ENCODE peak calls at places on chromosome 2, in six cellular contexts. T is SK-N-SH, G is K562, O is HCT116, V is H1, R is HepG2. Y is an unnamed sample.
A peak's percentile ranks its signal among the peaks of the same experiment; 100 is the strongest.

GRCh38 chr2:204655101-204655500 is 109.8 kb downstream of the PARD3B start:
- DNase-seq in T (no peak), G (no peak), O (no peak), V (no peak), R (no peak), Y (no peak)

GRCh38 chr2:15745907-15746306 is 154.2 kb downstream of the DDX1 start:
- DNase-seq in T (no peak), G (no peak), O (no peak), V (no peak), R (no peak), Y (no peak)

GRCh38 chr2:236726701-236727450 is 157.3 kb downstream of the ACKR3 start:
- DNase-seq in T (no peak), G (no peak), O (no peak), V (no peak), R (no peak), Y (no peak)

GRCh38 chr2:187847245-187848208 is 293.3 kb upstream of the TFPI start:
- DNase-seq in T (no peak), G (no peak), O (no peak), V (no peak), R (no peak), Y (no peak)

GRCh38 chr2:240351088-240351741 is 84.2 kb upstream of the GPC1 start:
- DNase-seq in T (peak; percentile 83), G (no peak), O (no peak), V (no peak), R (no peak), Y (no peak)

GRCh38 chr2:186572705-186573104 is 17.2 kb upstream of the ITGAV start:
- DNase-seq in T (no peak), G (no peak), O (no peak), V (no peak), R (no peak), Y (no peak)

GRCh38 chr2:237035781-237036352 is 49.8 kb upstream of the COPS8 start:
- DNase-seq in T (no peak), G (no peak), O (no peak), V (no peak), R (no peak), Y (no peak)

GRCh38 chr2:26613241-26614204 is 27.6 kb downstream of the CIB4 start:
- DNase-seq in T (peak; percentile 74), G (no peak), O (no peak), V (peak; percentile 52), R (no peak), Y (no peak)

GRCh38 chr2:120349125-120349921 is 3.4 kb downstream of the INHBB start:
- DNase-seq in T (no peak), G (no peak), O (no peak), V (no peak), R (no peak), Y (no peak)

GRCh38 chr2:120350125-120350524 is 4.2 kb downstream of the INHBB start:
- DNase-seq in T (no peak), G (no peak), O (no peak), V (no peak), R (no peak), Y (no peak)

GRCh38 chr2:120347387-120348010 is 1.6 kb downstream of the INHBB start:
- DNase-seq in T (no peak), G (no peak), O (no peak), V (peak; percentile 66), R (no peak), Y (no peak)

GRCh38 chr2:120346667-120347358 is 877 bp downstream of the INHBB start:
- DNase-seq in T (peak; percentile 66), G (no peak), O (no peak), V (peak; percentile 63), R (no peak), Y (no peak)

GRCh38 chr2:120348134-120349103 is 2.5 kb downstream of the INHBB start:
- DNase-seq in T (no peak), G (no peak), O (no peak), V (no peak), R (peak; percentile 85), Y (no peak)
- H3K4me3 ChIP-seq in T (no peak overlapping the region), G (no peak overlapping the region), O (no peak overlapping the region), V (no peak overlapping the region), R (no peak overlapping the region), Y (no peak overlapping the region)

GRCh38 chr2:7726989-7727388 is 809.8 kb downstream of the RNF144A start:
- DNase-seq in T (no peak), G (no peak), O (no peak), V (no peak), R (no peak), Y (no peak)
- H3K4me1 ChIP-seq in T (no peaks in the 10 kb centered on the region), G (no peaks in the 10 kb centered on the region), O (no peaks in the 10 kb centered on the region), V (no peaks in the 10 kb centered on the region), R (no peaks in the 10 kb centered on the region), Y (no peaks in the 10 kb centered on the region)

DNA sequence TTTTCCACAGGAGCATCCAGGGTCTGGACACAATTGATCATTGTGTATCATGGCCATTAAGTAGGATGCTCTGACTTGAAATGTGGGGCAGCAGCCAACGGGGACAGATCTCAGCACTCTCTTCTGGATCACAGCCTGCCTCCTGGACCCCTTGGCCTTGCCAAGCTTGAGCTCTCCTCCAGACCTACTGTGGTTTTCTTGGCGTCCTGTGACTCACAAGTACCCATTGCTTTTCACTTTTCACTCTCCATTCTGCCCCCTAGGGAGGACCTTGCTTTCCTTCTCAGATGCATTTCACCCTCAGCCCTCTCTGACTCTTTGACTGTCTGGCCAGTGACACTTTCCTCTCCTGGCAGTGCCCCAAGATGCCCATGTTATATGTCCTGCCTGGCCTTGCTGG is 203.2 kb downstream of the INSIG2 start:
- DNase-seq in T (no peak), G (no peak), O (no peak), V (no peak), R (no peak), Y (no peak)
- TF ChIP-seq YY1 in T (no peak), G (no peak), O (no peak), V (no peak), R (no peak), Y (no peak)

DNA sequence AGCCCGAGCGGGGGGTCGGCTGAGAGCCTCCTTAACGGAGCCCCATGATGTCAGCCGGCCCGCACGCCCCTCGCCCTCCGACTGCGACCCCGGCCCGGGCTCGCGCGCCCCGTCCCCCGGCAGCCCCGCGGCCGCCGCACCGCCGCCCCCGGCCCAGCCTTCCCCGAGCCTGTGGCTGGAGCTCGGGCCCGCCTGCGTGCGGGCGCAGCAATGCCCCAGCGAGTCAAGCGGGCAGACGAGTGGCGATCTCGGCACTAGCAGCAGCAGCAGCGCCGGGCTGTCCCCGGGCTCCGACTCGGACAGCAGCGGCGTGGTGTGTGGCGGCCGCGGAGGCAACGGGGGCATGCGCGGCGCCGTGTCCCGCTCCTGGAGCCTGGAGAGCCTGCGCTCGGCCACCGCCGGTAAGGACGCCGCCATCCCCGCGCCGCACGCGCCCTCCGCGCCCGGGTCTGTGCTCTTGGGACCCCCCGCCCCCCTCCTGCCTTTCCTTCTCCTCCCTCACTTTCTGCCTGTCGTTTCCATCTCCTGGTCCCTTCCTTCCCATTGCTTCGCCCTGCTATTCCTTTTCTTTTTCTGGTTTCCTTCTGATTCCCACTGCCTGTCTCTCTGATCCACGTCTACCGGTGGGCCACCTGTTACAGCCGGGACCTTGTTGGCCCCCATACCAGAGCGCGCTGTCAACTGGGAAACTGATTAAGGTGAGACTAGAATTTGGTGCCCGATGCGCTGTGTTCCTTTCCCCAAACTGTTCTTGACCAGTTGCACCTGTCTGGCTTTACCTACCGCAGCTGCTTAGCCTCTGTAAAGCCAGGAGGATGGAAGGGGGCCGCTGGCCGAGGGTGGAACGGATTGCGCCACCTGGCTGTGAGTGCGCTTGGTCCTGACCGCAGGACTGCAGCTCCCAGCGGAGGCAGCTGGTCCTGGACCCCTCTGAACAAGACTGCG is 127.4 kb downstream of the ARHGEF4 start:
- DNase-seq in T (peak; percentile 82), G (peak; percentile 34), O (no peak), V (peak; percentile 83), R (no peak), Y (peak; percentile 74)
- H3K4me3 ChIP-seq in T (peak overlapping the region; percentile 35), G (no peak overlapping the region), O (no peak overlapping the region), V (peak overlapping the region; percentile 29), R (no peak overlapping the region), Y (peak overlapping the region; percentile 45)

GRCh38 chr2:207765541-207765940 is 4.2 kb downstream of the FZD5 start:
- DNase-seq in T (no peak), G (peak; percentile 62), O (no peak), V (no peak), R (peak; percentile 92), Y (peak; percentile 87)
- H3K4me1 ChIP-seq in T (peaks cover 10% of the 10 kb centered on the region), G (peaks cover 42% of the 10 kb centered on the region), O (peaks cover 4% of the 10 kb centered on the region), V (peaks cover 28% of the 10 kb centered on the region), R (peaks cover 78% of the 10 kb centered on the region), Y (peaks cover 17% of the 10 kb centered on the region)